ENCODE peak calls at places on chromosome 3, in five cellular contexts. B is HCEC 1CT, T is glutamatergic neuron, G is fibroblast of mammary gland, L is T-helper 2 cell. M is an unnamed sample.

GRCh38 chr3:116018651-116019050 is 395.3 kb downstream of the GAP43 start:
- DNase-seq in G (peak), L (no peak), T (no peak), B (peak), M (no peak)

GRCh38 chr3:31544634-31545033 is 11.9 kb downstream of the STT3B start:
- DNase-seq in L (no peak), G (peak), T (no peak), B (no peak), M (no peak)

GRCh38 chr3:178352300-178353021 is 183.8 kb upstream of the KCNMB2 start:
- DNase-seq in B (peak), T (no peak), G (peak), L (no peak), M (no peak)

GRCh38 chr3:149657796-149658443 is at the start of gene WWTR1:
- DNase-seq in L (peak), B (peak), G (peak), T (peak), M (no peak)

GRCh38 chr3:127772273-127772672 is 50.0 kb downstream of the MGLL start:
- DNase-seq in L (no peak), T (no peak), B (no peak), G (no peak), M (no peak)

GRCh38 chr3:15438988-15439387 is 11.6 kb downstream of the EAF1 start:
- DNase-seq in B (peak), L (no peak), G (peak), T (no peak), M (no peak)

GRCh38 chr3:127857270-127857801 is 35.0 kb upstream of the MGLL start:
- DNase-seq in T (no peak), L (no peak), B (peak), G (peak), M (no peak)

GRCh38 chr3:126934149-126934548 is 48.8 kb upstream of the PLXNA1 start:
- DNase-seq in L (no peak), G (no peak), T (peak), B (no peak), M (no peak)

GRCh38 chr3:46276497-46277099 is 34.3 kb downstream of the CCR3 start:
- DNase-seq in T (peak), G (no peak), B (no peak), L (peak), M (peak)

GRCh38 chr3:713225-713624 is 379.6 kb upstream of the CNTN6 start:
- DNase-seq in T (no peak), L (no peak), G (no peak), B (no peak), M (no peak)

GRCh38 chr3:170469151-170470062 is 50.7 kb downstream of the CLDN11 start:
- DNase-seq in L (no peak), T (no peak), G (peak), B (peak), M (no peak)

GRCh38 chr3:31533169-31533870 is 595 bp downstream of the STT3B start:
- DNase-seq in T (peak), G (no peak), B (peak), L (peak), M (peak)

GRCh38 chr3:64084640-64085039 is 61.3 kb upstream of the PSMD6 start:
- DNase-seq in T (no peak), B (peak), L (no peak), G (peak), M (no peak)

GRCh38 chr3:169662215-169663070 is 1.1 kb downstream of the MECOM start:
- DNase-seq in G (peak), T (peak), L (no peak), B (peak), M (no peak)

GRCh38 chr3:29415824-29416223 is 135.0 kb downstream of the RBMS3 start:
- DNase-seq in L (no peak), B (peak), G (peak), T (no peak), M (no peak)

GRCh38 chr3:186789554-186790260 is 6.3 kb downstream of the EIF4A2 start:
- DNase-seq in B (no peak), T (no peak), G (peak), L (no peak), M (no peak)

GRCh38 chr3:104556372-104557078 is 810.2 kb upstream of the ALCAM start:
- DNase-seq in L (no peak), B (no peak), T (no peak), G (no peak), M (no peak)

GRCh38 chr3:103002447-103002846 is 567.6 kb downstream of the ZPLD1 start:
- DNase-seq in G (no peak), T (no peak), B (no peak), L (no peak), M (no peak)

GRCh38 chr3:196016485-196016884 is 65.4 kb downstream of the TFRC start:
- DNase-seq in T (no peak), B (peak), L (no peak), G (peak), M (no peak)

GRCh38 chr3:184513276-184514150 is 48.1 kb upstream of the EPHB3 start:
- DNase-seq in T (peak), B (peak), L (peak), G (peak), M (peak)

GRCh38 chr3:55854395-55854994 is 367.4 kb upstream of the WNT5A start:
- DNase-seq in B (no peak), G (no peak), L (no peak), T (peak), M (no peak)

GRCh38 chr3:40317061-40317676 is 7.7 kb downstream of the EIF1B start:
- DNase-seq in G (peak), B (peak), L (no peak), T (no peak), M (no peak)

GRCh38 chr3:64411101-64411500 is 185.8 kb upstream of the PRICKLE2 start:
- DNase-seq in B (no peak), T (no peak), L (no peak), G (no peak), M (no peak)

GRCh38 chr3:189270248-189270832 is 98.6 kb downstream of the TPRG1 start:
- DNase-seq in G (peak), B (peak), L (no peak), T (peak), M (no peak)

GRCh38 chr3:52144034-52144795 is 10.0 kb downstream of the POC1A start:
- DNase-seq in T (peak), B (peak), G (peak), L (peak), M (peak)

GRCh38 chr3:153043729-153044314 is 118.2 kb upstream of the RAP2B start:
- DNase-seq in B (peak), L (no peak), T (no peak), G (peak), M (no peak)